ENCODE peak calls at places on chromosomes 1 and 21, in eight cellular contexts. Q is stimulated activated CD8-positive, alpha-beta memory T cell treated with anti-CD3 and anti-CD28 coated beads, Interleukin-15, amount 100 ng/mL, for 24 hours; N is left ventricle myocardium inferior; C is cardiac muscle cell; T is endodermal cell; X is sciatic nerve; A is progenitor cell of endocrine pancreas; K is activated effector memory CD4-positive, alpha-beta T cell treated with Interleukin-2 at 50 U/mL for 16 hours. L is an unnamed sample.
A peak's percentile ranks its signal among the peaks of the same experiment; 100 is the strongest.

GRCh38 chr1:58013237-58013636 is 533.3 kb downstream of the OMA1 start:
- DNase-seq in Q (no peak), N (no peak), C (no peak), T (peak; percentile 63), X (no peak), A (no peak), K (no peak), L (no peak)

GRCh38 chr1:183403386-183403957 is 14.7 kb downstream of the NMNAT2 start:
- DNase-seq in Q (no peak), N (no peak), C (no peak), T (no peak), X (no peak), A (no peak), K (no peak), L (no peak)

GRCh38 chr1:63789856-63790605 is 16.2 kb downstream of the ROR1 start:
- DNase-seq in Q (no peak), N (no peak), C (no peak), T (no peak), X (no peak), A (no peak), K (no peak), L (no peak)

GRCh38 chr1:40774266-40774998 is 9.2 kb upstream of the KCNQ4 start:
- DNase-seq in Q (peak; percentile 29), N (peak; percentile 58), C (peak; percentile 41), T (peak; percentile 93), X (no peak), A (peak; percentile 51), K (peak; percentile 48), L (peak; percentile 48)

GRCh38 chr1:9305216-9305615 is 12.5 kb downstream of the SPSB1 start:
- DNase-seq in Q (no peak), N (no peak), C (no peak), T (no peak), X (no peak), A (no peak), K (no peak), L (no peak)

GRCh38 chr1:26259578-26259977 is 20.3 kb upstream of the SH3BGRL3 start:
- DNase-seq in Q (no peak), N (no peak), C (no peak), T (no peak), X (no peak), A (no peak), K (no peak), L (no peak)

GRCh38 chr1:85654066-85654782 is 54.0 kb downstream of the ZNHIT6 start:
- DNase-seq in Q (no peak), N (no peak), C (peak; percentile 31), T (no peak), X (no peak), A (no peak), K (no peak), L (no peak)

GRCh38 chr1:234120327-234120944 is 216.0 kb downstream of the SLC35F3 start:
- DNase-seq in Q (no peak), N (no peak), C (no peak), T (no peak), X (no peak), A (no peak), K (no peak), L (no peak)

GRCh38 chr1:154327466-154328317 is 2.4 kb downstream of the ATP8B2 start:
- DNase-seq in Q (no peak), N (no peak), C (no peak), T (peak; percentile 59), X (no peak), A (no peak), K (no peak), L (peak; percentile 37)

GRCh38 chr1:240385985-240386978 is 225.7 kb downstream of the GREM2 start:
- DNase-seq in Q (no peak), N (no peak), C (peak; percentile 78), T (no peak), X (no peak), A (no peak), K (no peak), L (no peak)

GRCh38 chr21:25515484-25516405 is 91.5 kb downstream of the MRPL39 start:
- DNase-seq in Q (no peak), N (no peak), C (no peak), T (no peak), X (no peak), A (no peak), K (no peak), L (no peak)

GRCh38 chr1:155859881-155860841 is 794 bp downstream of the SYT11 start:
- DNase-seq in Q (peak; percentile 13), N (peak; percentile 88), C (peak; percentile 89), T (no peak), X (peak; percentile 94), A (no peak), K (peak; percentile 49), L (peak; percentile 49)

GRCh38 chr1:84753516-84754375 is 63.5 kb upstream of the SSX2IP start:
- DNase-seq in Q (peak; percentile 52), N (peak; percentile 58), C (peak; percentile 78), T (peak; percentile 91), X (peak; percentile 90), A (peak; percentile 70), K (peak; percentile 51), L (peak; percentile 44)

GRCh38 chr21:36035381-36035791 is 24.9 kb downstream of the SETD4 start:
- DNase-seq in Q (no peak), N (no peak), C (no peak), T (peak; percentile 77), X (no peak), A (no peak), K (no peak), L (no peak)

GRCh38 chr1:15957221-15958090 is 18.4 kb downstream of the ZBTB17 start:
- DNase-seq in Q (no peak), N (no peak), C (no peak), T (peak; percentile 87), X (no peak), A (no peak), K (no peak), L (no peak)

GRCh38 chr1:229027622-229028182 is 243.2 kb upstream of the RAB4A start:
- DNase-seq in Q (no peak), N (no peak), C (peak; percentile 95), T (peak; percentile 79), X (no peak), A (no peak), K (no peak), L (no peak)

GRCh38 chr1:209879539-209879938 is 51.8 kb downstream of the UTP25 start:
- DNase-seq in Q (no peak), N (no peak), C (peak; percentile 25), T (no peak), X (no peak), A (no peak), K (no peak), L (no peak)

GRCh38 chr1:57623791-57624538 is 200.1 kb upstream of the DAB1 start:
- DNase-seq in Q (no peak), N (no peak), C (no peak), T (peak; percentile 63), X (no peak), A (no peak), K (no peak), L (no peak)

GRCh38 chr1:21638531-21639341 is 30.4 kb downstream of the RAP1GAP start:
- DNase-seq in Q (no peak), N (peak; percentile 22), C (no peak), T (peak; percentile 82), X (no peak), A (no peak), K (no peak), L (no peak)

GRCh38 chr1:169052727-169053126 is 53.8 kb upstream of the ATP1B1 start:
- DNase-seq in Q (no peak), N (no peak), C (no peak), T (no peak), X (no peak), A (no peak), K (no peak), L (no peak)

GRCh38 chr1:205569411-205570172 is 62.2 kb downstream of the ELK4 start:
- DNase-seq in Q (no peak), N (no peak), C (no peak), T (no peak), X (peak; percentile 46), A (no peak), K (no peak), L (no peak)

GRCh38 chr1:19385869-19386591 is 73.9 kb downstream of the SLC66A1 start:
- DNase-seq in Q (no peak), N (peak; percentile 55), C (peak; percentile 85), T (no peak), X (peak; percentile 76), A (no peak), K (no peak), L (no peak)

GRCh38 chr1:219817914-219818313 is 110.4 kb downstream of the SLC30A10 start:
- DNase-seq in Q (no peak), N (no peak), C (no peak), T (no peak), X (no peak), A (no peak), K (no peak), L (no peak)

GRCh38 chr1:232822524-232822923 is 17.3 kb downstream of the MAP10 start:
- DNase-seq in Q (no peak), N (no peak), C (no peak), T (no peak), X (no peak), A (no peak), K (no peak), L (no peak)

GRCh38 chr1:201069636-201070035 is 42.6 kb downstream of the CACNA1S start:
- DNase-seq in Q (no peak), N (no peak), C (no peak), T (no peak), X (no peak), A (no peak), K (no peak), L (no peak)

GRCh38 chr1:193322218-193322617 is 135.8 kb upstream of the B3GALT2 start:
- DNase-seq in Q (no peak), N (no peak), C (peak; percentile 90), T (no peak), X (no peak), A (no peak), K (no peak), L (no peak)

GRCh38 chr1:175320804-175321203 is 128.2 kb upstream of the KIAA0040 start:
- DNase-seq in Q (no peak), N (no peak), C (no peak), T (no peak), X (no peak), A (no peak), K (no peak), L (no peak)

GRCh38 chr1:62194651-62195282 is at the start of gene L1TD1:
- DNase-seq in Q (no peak), N (no peak), C (peak; percentile 23), T (peak; percentile 97), X (peak; percentile 69), A (no peak), K (no peak), L (no peak)

GRCh38 chr21:29164330-29164942 is 34.0 kb downstream of the MAP3K7CL start:
- DNase-seq in Q (no peak), N (no peak), C (peak; percentile 90), T (no peak), X (no peak), A (no peak), K (no peak), L (no peak)

GRCh38 chr21:34367320-34367935 is 3.6 kb downstream of the KCNE2 start:
- DNase-seq in Q (no peak), N (no peak), C (peak; percentile 79), T (peak; percentile 74), X (peak; percentile 60), A (no peak), K (no peak), L (no peak)

GRCh38 chr21:19712441-19712840 is 1285.8 kb upstream of the NCAM2 start:
- DNase-seq in Q (no peak), N (no peak), C (no peak), T (no peak), X (no peak), A (no peak), K (no peak), L (no peak)

GRCh38 chr1:38779491-38779890 is 80.1 kb downstream of the RRAGC start:
- DNase-seq in Q (no peak), N (no peak), C (no peak), T (no peak), X (no peak), A (no peak), K (no peak), L (no peak)

GRCh38 chr1:167934407-167935251 is 1.9 kb upstream of the DCAF6 start:
- DNase-seq in Q (no peak), N (no peak), C (peak; percentile 48), T (no peak), X (no peak), A (no peak), K (no peak), L (no peak)

GRCh38 chr1:226064168-226064815 is 1.8 kb downstream of the H3-3A start:
- DNase-seq in Q (no peak), N (no peak), C (no peak), T (peak; percentile 2), X (no peak), A (no peak), K (peak; percentile 8), L (no peak)

L was measured in T-helper 17 cell.